ENCODE peak calls at places on chromosomes 7 and 10, in six cellular contexts. One of them, this sample, is unnamed.

GRCh38 chr10:33160151-33160550 is 174.3 kb downstream of the NRP1 start:
- DNase-seq in astrocyte of the spinal cord: no peak
- DNase-seq in suprapubic skin: no peak
- DNase-seq in right atrium auricular region: no peak
- DNase-seq in lung: no peak
- DNase-seq in MM.1S: no peak
- DNase-seq in this sample: no peak

GRCh38 chr10:92727141-92727540 is 37.4 kb downstream of the HHEX start:
- DNase-seq in astrocyte of the spinal cord: no peak
- DNase-seq in suprapubic skin: no peak
- DNase-seq in right atrium auricular region: no peak
- DNase-seq in lung: no peak
- DNase-seq in MM.1S: no peak
- DNase-seq in this sample: no peak

GRCh38 chr10:60099998-60100747 is 193.8 kb upstream of the CCDC6 start:
- DNase-seq in astrocyte of the spinal cord: peak
- DNase-seq in suprapubic skin: no peak
- DNase-seq in right atrium auricular region: no peak
- DNase-seq in lung: no peak
- DNase-seq in MM.1S: peak
- DNase-seq in this sample: peak

GRCh38 chr7:19470031-19470430 is 238.8 kb downstream of the POLR1F start:
- DNase-seq in astrocyte of the spinal cord: no peak
- DNase-seq in suprapubic skin: no peak
- DNase-seq in right atrium auricular region: no peak
- DNase-seq in lung: no peak
- DNase-seq in MM.1S: no peak
- DNase-seq in this sample: no peak

GRCh38 chr7:102439963-102440795 is 6.8 kb downstream of the ORAI2 start:
- DNase-seq in astrocyte of the spinal cord: peak
- DNase-seq in suprapubic skin: no peak
- DNase-seq in right atrium auricular region: peak
- DNase-seq in lung: no peak
- DNase-seq in MM.1S: no peak
- DNase-seq in this sample: peak

GRCh38 chr7:131602304-131602993 is 46.0 kb upstream of the PODXL start:
- DNase-seq in astrocyte of the spinal cord: no peak
- DNase-seq in suprapubic skin: no peak
- DNase-seq in right atrium auricular region: no peak
- DNase-seq in lung: no peak
- DNase-seq in MM.1S: no peak
- DNase-seq in this sample: no peak

GRCh38 chr10:100890696-100891271 is 22.0 kb upstream of the SLF2 start:
- DNase-seq in astrocyte of the spinal cord: peak
- DNase-seq in suprapubic skin: peak
- DNase-seq in right atrium auricular region: peak
- DNase-seq in lung: no peak
- DNase-seq in MM.1S: no peak
- DNase-seq in this sample: peak

GRCh38 chr7:65247491-65247890 is 126.2 kb upstream of the ZNF92 start:
- DNase-seq in astrocyte of the spinal cord: no peak
- DNase-seq in suprapubic skin: no peak
- DNase-seq in right atrium auricular region: no peak
- DNase-seq in lung: no peak
- DNase-seq in MM.1S: no peak
- DNase-seq in this sample: no peak

GRCh38 chr10:34045571-34046190 is 711.2 kb upstream of the NRP1 start:
- DNase-seq in astrocyte of the spinal cord: peak
- DNase-seq in suprapubic skin: no peak
- DNase-seq in right atrium auricular region: no peak
- DNase-seq in lung: no peak
- DNase-seq in MM.1S: no peak
- DNase-seq in this sample: peak

GRCh38 chr7:2641406-2642393 is 9.9 kb downstream of the TTYH3 start:
- DNase-seq in astrocyte of the spinal cord: peak
- DNase-seq in suprapubic skin: peak
- DNase-seq in right atrium auricular region: peak
- DNase-seq in lung: peak
- DNase-seq in MM.1S: no peak
- DNase-seq in this sample: peak

GRCh38 chr10:110007171-110007700 is 548 bp upstream of the ADD3 start:
- DNase-seq in astrocyte of the spinal cord: no peak
- DNase-seq in suprapubic skin: no peak
- DNase-seq in right atrium auricular region: peak
- DNase-seq in lung: peak
- DNase-seq in MM.1S: no peak
- DNase-seq in this sample: peak

GRCh38 chr10:32360241-32360640 is 13.3 kb upstream of the EPC1 start:
- DNase-seq in astrocyte of the spinal cord: no peak
- DNase-seq in suprapubic skin: no peak
- DNase-seq in right atrium auricular region: no peak
- DNase-seq in lung: no peak
- DNase-seq in MM.1S: no peak
- DNase-seq in this sample: no peak

GRCh38 chr7:78863248-78863647 is 590.2 kb downstream of the MAGI2 start:
- DNase-seq in astrocyte of the spinal cord: no peak
- DNase-seq in suprapubic skin: no peak
- DNase-seq in right atrium auricular region: no peak
- DNase-seq in lung: no peak
- DNase-seq in MM.1S: no peak
- DNase-seq in this sample: no peak

GRCh38 chr7:15853832-15854470 is 167.5 kb upstream of the MEOX2 start:
- DNase-seq in astrocyte of the spinal cord: no peak
- DNase-seq in suprapubic skin: no peak
- DNase-seq in right atrium auricular region: no peak
- DNase-seq in lung: no peak
- DNase-seq in MM.1S: no peak
- DNase-seq in this sample: peak

GRCh38 chr7:5373300-5373699 is 50.3 kb downstream of the TNRC18 start:
- DNase-seq in astrocyte of the spinal cord: no peak
- DNase-seq in suprapubic skin: no peak
- DNase-seq in right atrium auricular region: no peak
- DNase-seq in lung: no peak
- DNase-seq in MM.1S: no peak
- DNase-seq in this sample: no peak
- H3K4me3 ChIP-seq in astrocyte of the spinal cord: no peak
- H3K4me3 ChIP-seq in suprapubic skin: no peak
- H3K4me3 ChIP-seq in right atrium auricular region: no peak
- H3K4me3 ChIP-seq in lung: no peak
- H3K4me3 ChIP-seq in MM.1S: no peak
- H3K4me3 ChIP-seq in this sample: no peak

GRCh38 chr7:155818820-155819168 is 6.5 kb upstream of the SHH start:
- DNase-seq in astrocyte of the spinal cord: no peak
- DNase-seq in suprapubic skin: no peak
- DNase-seq in right atrium auricular region: no peak
- DNase-seq in lung: no peak
- DNase-seq in MM.1S: no peak
- DNase-seq in this sample: no peak
- TF ChIP-seq CTCF in astrocyte of the spinal cord: no peak
- TF ChIP-seq CTCF in suprapubic skin: no peak
- TF ChIP-seq CTCF in right atrium auricular region: no peak
- TF ChIP-seq CTCF in lung: no peak
- TF ChIP-seq CTCF in MM.1S: no peak
- TF ChIP-seq CTCF in this sample: no peak

DNA sequence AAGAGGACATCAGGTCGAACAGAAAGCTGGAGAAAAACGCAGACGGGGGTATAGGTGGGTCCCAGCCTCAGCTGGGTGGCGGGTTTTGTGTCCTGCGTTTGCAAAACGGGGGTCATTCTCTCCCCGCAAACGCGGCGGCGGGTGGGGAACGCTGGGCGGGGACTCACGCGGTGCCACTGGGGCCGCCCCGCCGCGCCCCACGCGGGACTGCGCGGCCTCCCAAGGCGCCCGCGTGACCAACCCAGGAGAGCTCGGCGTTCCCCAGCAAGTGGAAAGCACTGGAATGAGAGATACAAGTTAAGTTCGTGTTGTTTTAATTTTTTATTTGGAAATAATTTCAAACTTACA is 851 bp upstream of the VIPR2 start:
- DNase-seq in astrocyte of the spinal cord: no peak
- DNase-seq in suprapubic skin: no peak
- DNase-seq in right atrium auricular region: no peak
- DNase-seq in lung: no peak
- DNase-seq in MM.1S: no peak
- DNase-seq in this sample: no peak
- H3K4me3 ChIP-seq in astrocyte of the spinal cord: no peak
- H3K4me3 ChIP-seq in suprapubic skin: peak
- H3K4me3 ChIP-seq in right atrium auricular region: peak
- H3K4me3 ChIP-seq in lung: no peak
- H3K4me3 ChIP-seq in MM.1S: no peak
- H3K4me3 ChIP-seq in this sample: no peak

GRCh38 chr10:27730041-27730440 is 15.6 kb downstream of the MKX start:
- DNase-seq in astrocyte of the spinal cord: no peak
- DNase-seq in suprapubic skin: no peak
- DNase-seq in right atrium auricular region: no peak
- DNase-seq in lung: no peak
- DNase-seq in MM.1S: no peak
- DNase-seq in this sample: no peak

GRCh38 chr10:27720529-27720928 is 25.1 kb downstream of the MKX start:
- DNase-seq in astrocyte of the spinal cord: no peak
- DNase-seq in suprapubic skin: no peak
- DNase-seq in right atrium auricular region: no peak
- DNase-seq in lung: no peak
- DNase-seq in MM.1S: no peak
- DNase-seq in this sample: no peak

GRCh38 chr10:27719052-27719451 is 26.6 kb downstream of the MKX start:
- DNase-seq in astrocyte of the spinal cord: no peak
- DNase-seq in suprapubic skin: no peak
- DNase-seq in right atrium auricular region: no peak
- DNase-seq in lung: no peak
- DNase-seq in MM.1S: no peak
- DNase-seq in this sample: no peak

GRCh38 chr10:27723436-27723835 is 22.2 kb downstream of the MKX start:
- DNase-seq in astrocyte of the spinal cord: peak
- DNase-seq in suprapubic skin: no peak
- DNase-seq in right atrium auricular region: no peak
- DNase-seq in lung: no peak
- DNase-seq in MM.1S: no peak
- DNase-seq in this sample: no peak

DNA sequence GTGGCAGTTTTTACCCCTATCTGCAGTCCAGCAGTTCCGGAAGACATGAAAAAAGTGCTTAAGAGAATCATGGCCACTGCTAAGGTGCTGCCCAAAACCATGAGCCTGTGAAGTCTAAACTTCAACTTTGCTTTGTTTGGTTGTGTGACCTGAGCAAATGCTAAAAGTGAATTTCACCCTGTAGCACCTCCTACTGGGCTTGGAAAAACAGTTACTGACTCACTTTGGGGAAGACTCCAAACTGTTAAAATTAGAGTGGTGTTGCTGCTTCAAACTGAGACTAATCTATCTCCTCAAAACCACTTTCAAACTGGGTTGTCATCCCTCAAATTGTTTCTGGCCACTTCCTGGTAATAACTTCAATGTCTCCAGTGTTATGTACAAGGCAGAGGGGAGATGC is 21.3 kb downstream of the MKX start:
- DNase-seq in astrocyte of the spinal cord: no peak
- DNase-seq in suprapubic skin: no peak
- DNase-seq in right atrium auricular region: no peak
- DNase-seq in lung: no peak
- DNase-seq in MM.1S: no peak
- DNase-seq in this sample: peak
- TF ChIP-seq CTCF in astrocyte of the spinal cord: peak
- TF ChIP-seq CTCF in suprapubic skin: no peak
- TF ChIP-seq CTCF in right atrium auricular region: no peak
- TF ChIP-seq CTCF in lung: no peak
- TF ChIP-seq CTCF in MM.1S: no peak
- TF ChIP-seq CTCF in this sample: peak

DNA sequence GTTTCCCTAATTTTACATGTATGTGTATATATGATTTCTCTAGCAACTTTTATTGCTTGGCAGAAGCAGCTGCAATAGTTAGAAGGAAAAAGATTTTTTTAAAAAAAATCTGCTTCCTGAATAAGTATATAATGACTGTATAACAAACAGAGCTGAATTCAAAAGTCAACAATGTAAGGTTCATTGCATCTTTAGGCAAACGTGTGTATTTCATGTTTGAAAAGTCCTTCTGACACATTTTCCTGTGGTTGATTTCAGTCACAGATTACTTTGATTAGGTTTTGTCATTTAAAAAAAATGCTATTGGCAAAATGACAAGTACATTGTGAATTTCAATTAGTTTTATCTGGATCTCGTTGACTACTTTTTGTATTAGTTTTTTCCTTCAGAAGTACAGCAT is 231.0 kb downstream of the CSTF2T start:
- DNase-seq in astrocyte of the spinal cord: no peak
- DNase-seq in suprapubic skin: no peak
- DNase-seq in right atrium auricular region: no peak
- DNase-seq in lung: no peak
- DNase-seq in MM.1S: no peak
- DNase-seq in this sample: peak
- H3K4me3 ChIP-seq in astrocyte of the spinal cord: no peak
- H3K4me3 ChIP-seq in suprapubic skin: no peak
- H3K4me3 ChIP-seq in right atrium auricular region: no peak
- H3K4me3 ChIP-seq in lung: no peak
- H3K4me3 ChIP-seq in MM.1S: no peak
- H3K4me3 ChIP-seq in this sample: no peak

DNA sequence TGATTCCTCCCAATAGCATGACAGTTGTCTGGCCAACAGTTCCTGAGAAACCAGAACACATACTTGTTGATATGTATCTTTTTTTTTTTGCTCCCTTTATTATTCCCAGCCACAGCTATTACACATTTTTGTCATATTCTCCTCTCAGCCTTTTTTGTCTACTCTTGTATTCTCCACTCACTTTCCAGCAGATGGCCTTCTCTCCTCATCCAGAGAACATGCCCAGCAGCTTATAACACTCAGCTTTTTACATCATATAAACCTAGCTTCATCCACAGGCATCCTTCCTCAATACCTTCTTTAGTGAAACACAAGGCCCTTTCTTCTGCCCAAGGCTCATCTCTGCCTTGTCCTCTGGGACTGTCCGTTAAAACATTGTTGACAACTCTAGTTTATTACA is 101.7 kb downstream of the ORC5 start:
- DNase-seq in astrocyte of the spinal cord: peak
- DNase-seq in suprapubic skin: no peak
- DNase-seq in right atrium auricular region: no peak
- DNase-seq in lung: no peak
- DNase-seq in MM.1S: no peak
- DNase-seq in this sample: peak
- TF ChIP-seq CTCF in astrocyte of the spinal cord: peak
- TF ChIP-seq CTCF in suprapubic skin: no peak
- TF ChIP-seq CTCF in right atrium auricular region: no peak
- TF ChIP-seq CTCF in lung: no peak
- TF ChIP-seq CTCF in MM.1S: no peak
- TF ChIP-seq CTCF in this sample: peak

DNA sequence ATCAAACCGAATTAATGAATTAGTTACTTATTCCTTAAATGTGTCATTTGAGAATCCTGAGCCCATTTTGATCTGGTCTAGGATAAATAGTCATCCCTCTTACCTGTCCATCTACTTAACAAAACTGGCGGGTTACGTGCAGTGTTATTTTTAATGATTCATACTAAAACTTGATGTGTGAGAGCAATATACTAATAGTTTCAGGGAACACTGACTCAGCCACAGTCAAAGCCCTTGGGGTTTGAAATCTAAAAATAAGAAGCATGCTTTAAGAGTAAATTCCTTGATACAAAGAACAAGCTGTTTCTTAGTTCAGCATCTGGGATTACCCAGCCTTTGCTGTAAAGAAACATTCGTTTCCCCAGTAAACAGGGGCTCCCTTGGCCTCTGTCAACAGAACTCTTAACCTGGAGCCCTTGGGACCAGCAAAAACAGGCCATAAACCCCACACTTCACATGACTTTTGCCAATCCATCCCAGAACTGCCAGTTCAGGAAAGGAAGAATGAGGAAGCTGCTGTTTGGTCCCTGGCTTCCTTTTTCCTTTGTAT is 370.6 kb upstream of the IGFBP3 start:
- DNase-seq in astrocyte of the spinal cord: peak
- DNase-seq in suprapubic skin: no peak
- DNase-seq in right atrium auricular region: no peak
- DNase-seq in lung: no peak
- DNase-seq in MM.1S: no peak
- DNase-seq in this sample: peak
- H3K4me3 ChIP-seq in astrocyte of the spinal cord: no peak
- H3K4me3 ChIP-seq in suprapubic skin: no peak
- H3K4me3 ChIP-seq in right atrium auricular region: no peak
- H3K4me3 ChIP-seq in lung: no peak
- H3K4me3 ChIP-seq in MM.1S: no peak
- H3K4me3 ChIP-seq in this sample: no peak

This sample was measured in foreskin fibroblast.